ENCODE peak calls at places on chromosomes 4 and X, in four cellular contexts. G, T, C and U are unnamed samples.

GRCh38 chr4:5719329-5720055 is 8.5 kb downstream of the EVC start:
- DNase-seq in G (no peak), T (no peak), C (no peak), U (no peak)

GRCh38 chrX:40546870-40547269 is 33.9 kb upstream of the ATP6AP2 start:
- DNase-seq in G (no peak), T (no peak), C (no peak), U (no peak)

GRCh38 chr4:17236686-17237085 is 275.2 kb downstream of the QDPR start:
- DNase-seq in G (no peak), T (peak), C (no peak), U (peak)

GRCh38 chr4:74969507-74970474 is 36.9 kb downstream of the PARM1 start:
- DNase-seq in G (no peak), T (no peak), C (no peak), U (no peak)

GRCh38 chr4:170990989-170991589 is 822.1 kb upstream of the GALNTL6 start:
- DNase-seq in G (no peak), T (no peak), C (peak), U (no peak)

GRCh38 chrX:14291626-14292025 is 237.7 kb upstream of the GLRA2 start:
- DNase-seq in G (no peak), T (no peak), C (no peak), U (no peak)

GRCh38 chrX:72296991-72297390 is 8.7 kb downstream of the CITED1 start:
- DNase-seq in G (no peak), T (no peak), C (no peak), U (no peak)

GRCh38 chr4:53490965-53491622 is 100.2 kb downstream of the LNX1 start:
- DNase-seq in G (peak), T (peak), C (peak), U (peak)

GRCh38 chr4:114378306-114378903 is 220.2 kb upstream of the UGT8 start:
- DNase-seq in G (no peak), T (no peak), C (no peak), U (no peak)

GRCh38 chrX:117522725-117523700 is 593.6 kb downstream of the KLHL13 start:
- DNase-seq in G (no peak), T (no peak), C (no peak), U (no peak)

GRCh38 chr4:133152801-133153526 is 3.9 kb downstream of the PCDH10 start:
- DNase-seq in G (no peak), T (no peak), C (no peak), U (no peak)

GRCh38 chr4:15506464-15506863 is 36.8 kb downstream of the CC2D2A start:
- DNase-seq in G (no peak), T (peak), C (no peak), U (peak)

GRCh38 chrX:19776753-19777152 is 110.6 kb downstream of the SH3KBP1 start:
- DNase-seq in G (no peak), T (no peak), C (peak), U (no peak)

GRCh38 chr4:55186700-55187099 is 61.3 kb upstream of the KDR start:
- DNase-seq in G (no peak), T (no peak), C (no peak), U (no peak)

GRCh38 chr4:120865985-120866384 is 56.5 kb downstream of the PRDM5 start:
- DNase-seq in G (no peak), T (no peak), C (no peak), U (no peak)

GRCh38 chr4:8046925-8047541 is 107.4 kb upstream of the AFAP1 start:
- DNase-seq in G (no peak), T (no peak), C (no peak), U (no peak)

GRCh38 chr4:2249526-2249991 is 7.6 kb upstream of the HAUS3 start:
- DNase-seq in G (no peak), T (no peak), C (no peak), U (no peak)

GRCh38 chr4:189143255-189143654 is 797.4 kb upstream of the FRG1 start:
- DNase-seq in G (no peak), T (no peak), C (no peak), U (no peak)

DNA sequence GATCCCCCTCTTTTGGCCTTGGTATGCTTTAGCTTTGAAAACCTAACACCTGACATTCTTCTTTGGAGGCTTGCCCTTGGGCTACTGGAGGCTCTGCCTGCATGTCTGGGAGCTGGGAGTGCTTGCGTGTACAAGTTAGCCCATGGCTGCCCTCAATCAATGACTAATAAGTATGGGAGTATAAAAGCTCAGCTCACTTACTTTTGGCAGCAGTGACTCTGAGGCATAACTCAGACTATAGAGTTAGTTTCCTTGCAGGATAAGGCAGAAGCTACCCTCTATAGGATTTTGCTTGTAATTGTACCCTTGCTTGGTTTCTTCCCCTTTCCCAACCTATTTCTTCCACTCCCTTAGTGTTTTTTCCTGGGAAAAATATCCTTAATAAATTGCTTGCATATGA is 247.9 kb downstream of the PPP1R2C start:
- DNase-seq in G (no peak), T (peak), C (no peak), U (peak)
- TF ChIP-seq CTCF in G (no peak), T (peak), C (no peak), U (peak)

GRCh38 chrX:622104-622503 is 8.5 kb upstream of the SHOX start:
- DNase-seq in G (no peak), T (no peak), C (no peak), U (no peak)

GRCh38 chrX:623268-623598 is 7.4 kb upstream of the SHOX start:
- DNase-seq in G (no peak), T (no peak), C (no peak), U (no peak)

GRCh38 chrX:626745-627509 is 3.7 kb upstream of the SHOX start:
- DNase-seq in G (no peak), T (no peak), C (no peak), U (no peak)

GRCh38 chrX:625137-625691 is 5.4 kb upstream of the SHOX start:
- DNase-seq in G (no peak), T (peak), C (no peak), U (no peak)

GRCh38 chrX:623599-624323 is 6.8 kb upstream of the SHOX start:
- DNase-seq in G (no peak), T (no peak), C (no peak), U (no peak)
- H3K4me3 ChIP-seq in G (no peak), T (peak), C (no peak), U (no peak)

DNA sequence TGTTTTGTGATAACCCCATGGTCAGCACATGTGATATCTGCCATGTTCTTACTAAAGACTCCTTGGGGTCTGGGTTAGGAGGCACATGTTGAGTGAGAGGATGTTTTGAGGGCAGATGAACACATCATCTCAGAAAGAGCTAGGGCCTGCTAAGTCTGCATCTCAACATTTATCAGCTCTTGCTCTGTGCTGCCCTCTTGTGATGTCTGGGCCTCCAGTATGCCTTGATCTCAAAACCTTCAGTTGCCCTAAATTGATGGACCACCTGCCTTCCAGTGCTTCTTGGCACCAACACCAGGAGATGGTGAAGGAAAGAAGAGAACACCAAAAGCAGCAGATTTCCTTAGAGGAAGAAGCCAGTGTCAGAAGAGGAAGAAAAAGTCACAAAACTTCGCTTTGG is 22.5 kb downstream of the MID1 start:
- DNase-seq in G (peak), T (no peak), C (peak), U (no peak)
- TF ChIP-seq CTCF in G (peak), T (peak), C (peak), U (peak)

DNA sequence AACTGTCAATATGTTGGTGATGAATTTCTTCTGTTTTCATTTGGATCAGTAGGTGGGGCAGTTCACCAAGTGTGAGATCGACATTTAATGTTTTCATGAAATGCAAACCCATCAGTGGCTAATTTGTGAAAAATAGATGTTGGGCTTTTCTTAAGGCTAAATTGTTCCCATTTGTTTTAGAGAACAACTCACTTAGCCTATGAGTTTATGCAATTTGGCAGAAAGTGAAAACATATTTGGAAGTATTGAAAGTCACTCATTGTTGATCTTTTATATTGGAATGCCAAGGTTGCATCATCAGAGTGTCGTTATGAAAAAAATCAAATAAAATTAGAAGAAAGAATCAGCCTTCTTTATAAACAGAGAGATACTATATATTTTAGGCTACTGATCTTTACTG is 132.4 kb downstream of the RPA4 start:
- DNase-seq in G (no peak), T (no peak), C (no peak), U (no peak)
- H3K4me3 ChIP-seq in G (no peak), T (no peak), C (no peak), U (no peak)

GRCh38 chrX:39133971-39134370 is 332.7 kb downstream of the MID1IP1 start:
- DNase-seq in G (no peak), T (no peak), C (peak), U (no peak)
- TF ChIP-seq CTCF in G (no peak), T (no peak), C (no peak), U (no peak)